ENCODE peak calls at places on chromosomes 1 and 21, in six cellular contexts. M is HCT116, O is H1, Q is K562, P is GM12878, Z is SK-N-SH. C is an unnamed sample.
A peak's percentile ranks its signal among the peaks of the same experiment; 100 is the strongest.

GRCh38 chr1:27970401-27970800 is 10.6 kb downstream of the XKR8 start:
- DNase-seq in M (no peak), O (no peak), Q (no peak), P (no peak), Z (no peak), C (no peak)

GRCh38 chr1:228978486-228979324 is 243.4 kb downstream of the RHOU start:
- DNase-seq in M (no peak), O (no peak), Q (no peak), P (no peak), Z (peak; percentile 33), C (no peak)

GRCh38 chr1:232718928-232719927 is 86.0 kb upstream of the MAP10 start:
- DNase-seq in M (no peak), O (no peak), Q (no peak), P (no peak), Z (no peak), C (no peak)

GRCh38 chr21:34952701-34953100 is 96.4 kb downstream of the RUNX1 start:
- DNase-seq in M (no peak), O (no peak), Q (no peak), P (no peak), Z (no peak), C (no peak)

GRCh38 chr1:83559531-83559930 is 439.4 kb downstream of the TTLL7 start:
- DNase-seq in M (no peak), O (no peak), Q (no peak), P (no peak), Z (no peak), C (no peak)

GRCh38 chr1:212743901-212744475 is 44.3 kb upstream of the BATF3 start:
- DNase-seq in M (no peak), O (no peak), Q (no peak), P (no peak), Z (no peak), C (no peak)

GRCh38 chr1:100147875-100148274 is 14.9 kb downstream of the TRMT13 start:
- DNase-seq in M (no peak), O (no peak), Q (peak; percentile 14), P (no peak), Z (no peak), C (no peak)

GRCh38 chr1:60904079-60904852 is 178.1 kb upstream of the NFIA start:
- DNase-seq in M (no peak), O (no peak), Q (no peak), P (no peak), Z (no peak), C (no peak)

GRCh38 chr1:244655186-244655585 is 2.3 kb downstream of the DESI2 start:
- DNase-seq in M (no peak), O (no peak), Q (no peak), P (no peak), Z (no peak), C (no peak)

GRCh38 chr1:172429324-172430127 is 9.0 kb downstream of the C1orf105 start:
- DNase-seq in M (peak; percentile 63), O (no peak), Q (peak; percentile 47), P (peak; percentile 34), Z (peak; percentile 40), C (peak; percentile 63)

GRCh38 chr1:205783904-205784303 is 8.6 kb upstream of the RAB29 start:
- DNase-seq in M (no peak), O (no peak), Q (no peak), P (no peak), Z (no peak), C (no peak)

GRCh38 chr1:155010211-155010918 is 7.8 kb downstream of the ZBTB7B start:
- DNase-seq in M (no peak), O (no peak), Q (no peak), P (no peak), Z (no peak), C (no peak)

GRCh38 chr1:202063093-202063492 is 52.7 kb downstream of the ELF3 start:
- DNase-seq in M (no peak), O (no peak), Q (peak; percentile 61), P (no peak), Z (no peak), C (peak; percentile 68)

GRCh38 chr1:202254454-202255252 is 61.1 kb downstream of the LGR6 start:
- DNase-seq in M (no peak), O (no peak), Q (no peak), P (no peak), Z (no peak), C (no peak)

GRCh38 chr1:104855550-104855949 is 1105.9 kb downstream of the AMY1C start:
- DNase-seq in M (no peak), O (no peak), Q (no peak), P (no peak), Z (no peak), C (no peak)

GRCh38 chr1:204350857-204351573 is 8.7 kb downstream of the PLEKHA6 start:
- DNase-seq in M (no peak), O (no peak), Q (peak; percentile 46), P (no peak), Z (peak; percentile 90), C (no peak)

GRCh38 chr1:150549496-150550221 is 451 bp downstream of the ADAMTSL4 start:
- DNase-seq in M (no peak), O (no peak), Q (no peak), P (no peak), Z (no peak), C (no peak)

GRCh38 chr1:222079546-222079945 is 337.7 kb upstream of the DUSP10 start:
- DNase-seq in M (no peak), O (no peak), Q (no peak), P (no peak), Z (no peak), C (no peak)

GRCh38 chr1:24995661-24996060 is 65.6 kb upstream of the RUNX3 start:
- DNase-seq in M (no peak), O (no peak), Q (no peak), P (no peak), Z (no peak), C (no peak)

GRCh38 chr1:24993871-24994270 is 63.8 kb upstream of the RUNX3 start:
- DNase-seq in M (no peak), O (no peak), Q (no peak), P (no peak), Z (no peak), C (no peak)

GRCh38 chr1:24996983-24997893 is 67.2 kb upstream of the RUNX3 start:
- DNase-seq in M (no peak), O (no peak), Q (no peak), P (no peak), Z (no peak), C (no peak)

GRCh38 chr1:24996456-24996855 is 66.4 kb upstream of the RUNX3 start:
- DNase-seq in M (no peak), O (no peak), Q (no peak), P (no peak), Z (no peak), C (no peak)

GRCh38 chr1:24995121-24995520 is 65.0 kb upstream of the RUNX3 start:
- DNase-seq in M (no peak), O (no peak), Q (no peak), P (no peak), Z (no peak), C (no peak)
- TF ChIP-seq SIN3A in M (no peak), O (no peak), Q (no peak), P (no peak), Z (no peak), C (no peak)

GRCh38 chr1:145983206-145983675 is 13.1 kb downstream of the TXNIP start:
- DNase-seq in M (no peak), O (no peak), Q (no peak), P (no peak), Z (no peak), C (no peak)
- H3K9me3 ChIP-seq in M (no peaks in the 10 kb centered on the region), O (no peaks in the 10 kb centered on the region), Q (no peaks in the 10 kb centered on the region), P (no peaks in the 10 kb centered on the region), Z (no peaks in the 10 kb centered on the region), C (no peaks in the 10 kb centered on the region)

DNA sequence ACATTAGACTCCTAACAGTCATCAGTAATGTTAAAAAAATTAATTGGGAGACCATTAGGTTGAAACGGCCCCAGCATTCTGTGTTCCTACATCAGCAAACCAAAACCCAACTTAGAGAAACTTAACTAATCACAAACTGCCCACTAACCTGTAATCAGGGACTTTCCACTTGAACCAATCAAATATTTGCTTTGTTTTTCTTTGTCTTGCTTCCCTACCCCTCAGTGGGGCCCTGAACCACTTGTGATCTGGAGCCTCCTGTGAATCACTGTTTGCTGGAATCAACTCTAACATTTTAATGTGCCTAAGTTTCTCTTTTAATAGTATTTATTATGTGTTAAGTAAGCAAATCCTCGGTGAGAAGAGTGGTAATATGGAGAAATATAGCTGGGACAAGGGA is 64.0 kb downstream of the ABCA4 start:
- DNase-seq in M (no peak), O (no peak), Q (no peak), P (no peak), Z (no peak), C (no peak)
- TF ChIP-seq RAD21 in M (no peak), O (no peak), Q (no peak), P (no peak), Z (no peak), C (no peak)

DNA sequence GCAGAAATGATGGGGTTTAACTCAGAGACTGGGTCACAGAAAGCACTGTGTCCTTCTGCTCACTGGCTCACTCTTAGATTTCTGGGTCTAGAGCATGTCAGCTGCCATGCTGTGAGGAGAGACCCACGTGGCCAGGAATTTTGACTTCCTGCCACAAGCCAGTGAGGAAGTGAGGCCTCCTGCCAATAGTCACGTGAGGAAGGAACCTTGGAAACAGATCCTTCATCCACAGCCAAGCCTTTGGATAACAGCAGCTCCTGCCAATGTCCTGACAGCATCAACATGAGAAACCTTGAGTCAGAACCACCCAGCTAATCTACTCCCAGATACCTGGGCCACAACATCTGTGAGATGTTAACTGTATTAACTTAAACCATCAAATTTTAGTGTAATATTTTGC is 114.5 kb upstream of the PLPPR5 start:
- DNase-seq in M (no peak), O (no peak), Q (no peak), P (no peak), Z (no peak), C (no peak)
- TF ChIP-seq SIN3A in M (no peak), O (no peak), Q (no peak), P (no peak), Z (no peak), C (no peak)

GRCh38 chr1:23615423-23615822 is 56.1 kb upstream of the ID3 start:
- DNase-seq in M (no peak), O (no peak), Q (no peak), P (no peak), Z (no peak), C (no peak)

GRCh38 chr1:23616292-23616822 is 57.1 kb upstream of the ID3 start:
- DNase-seq in M (no peak), O (no peak), Q (peak; percentile 51), P (no peak), Z (no peak), C (no peak)

GRCh38 chr1:23617019-23617418 is 57.7 kb upstream of the ID3 start:
- DNase-seq in M (no peak), O (no peak), Q (no peak), P (no peak), Z (no peak), C (no peak)

GRCh38 chr1:23614128-23614660 is 54.9 kb upstream of the ID3 start:
- DNase-seq in M (no peak), O (no peak), Q (peak; percentile 78), P (no peak), Z (no peak), C (no peak)

GRCh38 chr1:23615852-23616251 is 56.6 kb upstream of the ID3 start:
- DNase-seq in M (no peak), O (no peak), Q (no peak), P (no peak), Z (no peak), C (no peak)
- H3K9me3 ChIP-seq in M (no peaks in the 10 kb centered on the region), O (no peaks in the 10 kb centered on the region), Q (no peaks in the 10 kb centered on the region), P (no peaks in the 10 kb centered on the region), Z (no peaks in the 10 kb centered on the region), C (no peaks in the 10 kb centered on the region)

GRCh38 chr1:91768120-91768519 is 117.8 kb downstream of the TGFBR3 start:
- DNase-seq in M (no peak), O (no peak), Q (no peak), P (no peak), Z (no peak), C (no peak)
- TF ChIP-seq RAD21 in M (no peak), O (no peak), Q (no peak), P (no peak), Z (no peak), C (no peak)

C was measured in HepG2.